ENCODE peak calls at places on chromosomes 16 and 17, in seven cellular contexts. J is mammary epithelial cell, Q is MM.1S, R is tibial nerve, X is AG04449, C is Peyer's patch, W is cardiac fibroblast. L is an unnamed sample.

GRCh38 chr16:27847030-27847550 is 216.4 kb downstream of the GSG1L start:
- DNase-seq in J (peak), Q (no peak), R (no peak), X (no peak), C (peak), W (peak), L (no peak)

GRCh38 chr17:77437017-77437416 is 296.2 kb downstream of the SEC14L1 start:
- DNase-seq in J (no peak), Q (no peak), R (no peak), X (peak), C (no peak), W (peak), L (no peak)

GRCh38 chr16:78094998-78095397 is 4.5 kb upstream of the WWOX start:
- DNase-seq in J (no peak), Q (no peak), R (no peak), X (no peak), C (no peak), W (no peak), L (no peak)

GRCh38 chr16:50121721-50122445 is 31.2 kb upstream of the TENT4B start:
- DNase-seq in J (no peak), Q (peak), R (no peak), X (no peak), C (no peak), W (no peak), L (no peak)

GRCh38 chr16:30346286-30346685 is 8.8 kb downstream of the CD2BP2 start:
- DNase-seq in J (no peak), Q (no peak), R (no peak), X (no peak), C (no peak), W (no peak), L (no peak)

GRCh38 chr17:28072935-28073533 is 30.6 kb downstream of the NLK start:
- DNase-seq in J (no peak), Q (no peak), R (no peak), X (no peak), C (no peak), W (no peak), L (no peak)

GRCh38 chr17:13822671-13823070 is 220.9 kb upstream of the HS3ST3A1 start:
- DNase-seq in J (no peak), Q (no peak), R (no peak), X (no peak), C (no peak), W (no peak), L (no peak)

GRCh38 chr17:8282345-8282744 is 6.1 kb upstream of the RANGRF start:
- DNase-seq in J (no peak), Q (no peak), R (no peak), X (no peak), C (no peak), W (no peak), L (no peak)

GRCh38 chr17:55769625-55770000 is 18.8 kb downstream of the PCTP start:
- DNase-seq in J (peak), Q (no peak), R (no peak), X (peak), C (no peak), W (peak), L (no peak)

GRCh38 chr16:17420821-17421220 is 49.9 kb downstream of the XYLT1 start:
- DNase-seq in J (no peak), Q (no peak), R (no peak), X (no peak), C (no peak), W (no peak), L (no peak)

GRCh38 chr17:7419833-7420610 is at the start of gene SPEM1:
- DNase-seq in J (no peak), Q (no peak), R (no peak), X (no peak), C (no peak), W (no peak), L (no peak)

GRCh38 chr17:50834786-50835562 is 412 bp upstream of the WFIKKN2 start:
- DNase-seq in J (no peak), Q (no peak), R (no peak), X (no peak), C (no peak), W (peak), L (no peak)

GRCh38 chr16:53580038-53580802 is 77.2 kb upstream of the AKTIP start:
- DNase-seq in J (no peak), Q (no peak), R (no peak), X (no peak), C (no peak), W (no peak), L (no peak)

GRCh38 chr16:28140788-28141618 is 70.8 kb downstream of the XPO6 start:
- DNase-seq in J (no peak), Q (peak), R (no peak), X (no peak), C (no peak), W (no peak), L (no peak)

GRCh38 chr17:13513039-13513405 is 88.7 kb downstream of the HS3ST3A1 start:
- DNase-seq in J (no peak), Q (no peak), R (no peak), X (no peak), C (no peak), W (peak), L (no peak)

GRCh38 chr17:55263565-55264272 is 1.0 kb upstream of the HLF start:
- DNase-seq in J (no peak), Q (no peak), R (no peak), X (no peak), C (peak), W (no peak), L (no peak)

GRCh38 chr16:15772579-15773293 is 84.1 kb downstream of the MYH11 start:
- DNase-seq in J (no peak), Q (no peak), R (no peak), X (no peak), C (no peak), W (no peak), L (peak)

GRCh38 chr17:10114931-10115535 is 83.4 kb downstream of the GAS7 start:
- DNase-seq in J (peak), Q (no peak), R (peak), X (peak), C (peak), W (peak), L (peak)

GRCh38 chr17:69142473-69142802 is 743 bp upstream of the ABCA6 start:
- DNase-seq in J (peak), Q (no peak), R (no peak), X (peak), C (no peak), W (peak), L (no peak)

GRCh38 chr16:51151951-51152663 is 1.0 kb upstream of the SALL1 start:
- DNase-seq in J (no peak), Q (no peak), R (no peak), X (no peak), C (no peak), W (peak), L (no peak)

GRCh38 chr16:10121496-10121895 is 60.7 kb downstream of the GRIN2A start:
- DNase-seq in J (peak), Q (no peak), R (no peak), X (peak), C (no peak), W (no peak), L (peak)

GRCh38 chr17:10178789-10179075 is 19.7 kb downstream of the GAS7 start:
- DNase-seq in J (no peak), Q (no peak), R (no peak), X (no peak), C (no peak), W (no peak), L (no peak)

GRCh38 chr16:65196696-65197095 is 74.8 kb upstream of the CDH11 start:
- DNase-seq in J (no peak), Q (no peak), R (no peak), X (no peak), C (no peak), W (no peak), L (no peak)

GRCh38 chr17:1024076-1024475 is 27.1 kb downstream of the TIMM22 start:
- DNase-seq in J (no peak), Q (no peak), R (no peak), X (no peak), C (no peak), W (no peak), L (no peak)

GRCh38 chr16:63890072-63890471 is 1231.8 kb downstream of the CDH11 start:
- DNase-seq in J (peak), Q (no peak), R (no peak), X (no peak), C (no peak), W (peak), L (no peak)

GRCh38 chr17:63843387-63844292 is 1.2 kb upstream of the SMARCD2 start:
- DNase-seq in J (peak), Q (peak), R (no peak), X (no peak), C (peak), W (peak), L (no peak)

GRCh38 chr16:29820730-29821662 is 734 bp downstream of the MVP start:
- DNase-seq in J (peak), Q (peak), R (no peak), X (no peak), C (peak), W (no peak), L (no peak)

GRCh38 chr17:58002154-58002553 is 4.9 kb downstream of the SRSF1 start:
- DNase-seq in J (no peak), Q (no peak), R (no peak), X (no peak), C (no peak), W (no peak), L (no peak)

GRCh38 chr17:31067699-31068184 is 27.0 kb upstream of the NF1 start:
- DNase-seq in J (peak), Q (no peak), R (no peak), X (no peak), C (no peak), W (peak), L (peak)

GRCh38 chr16:53415504-53415903 is 18.8 kb upstream of the RBL2 start:
- DNase-seq in J (peak), Q (peak), R (no peak), X (no peak), C (no peak), W (no peak), L (no peak)

GRCh38 chr17:65594585-65594940 is 33.1 kb upstream of the AXIN2 start:
- DNase-seq in J (no peak), Q (no peak), R (no peak), X (no peak), C (no peak), W (peak), L (no peak)

GRCh38 chr16:2596747-2597559 is 59.1 kb downstream of the PDPK1 start:
- DNase-seq in J (no peak), Q (no peak), R (no peak), X (no peak), C (no peak), W (no peak), L (no peak)

GRCh38 chr17:7313890-7314718 is 1.1 kb downstream of the GPS2 start:
- DNase-seq in J (peak), Q (peak), R (no peak), X (no peak), C (no peak), W (no peak), L (no peak)

DNA sequence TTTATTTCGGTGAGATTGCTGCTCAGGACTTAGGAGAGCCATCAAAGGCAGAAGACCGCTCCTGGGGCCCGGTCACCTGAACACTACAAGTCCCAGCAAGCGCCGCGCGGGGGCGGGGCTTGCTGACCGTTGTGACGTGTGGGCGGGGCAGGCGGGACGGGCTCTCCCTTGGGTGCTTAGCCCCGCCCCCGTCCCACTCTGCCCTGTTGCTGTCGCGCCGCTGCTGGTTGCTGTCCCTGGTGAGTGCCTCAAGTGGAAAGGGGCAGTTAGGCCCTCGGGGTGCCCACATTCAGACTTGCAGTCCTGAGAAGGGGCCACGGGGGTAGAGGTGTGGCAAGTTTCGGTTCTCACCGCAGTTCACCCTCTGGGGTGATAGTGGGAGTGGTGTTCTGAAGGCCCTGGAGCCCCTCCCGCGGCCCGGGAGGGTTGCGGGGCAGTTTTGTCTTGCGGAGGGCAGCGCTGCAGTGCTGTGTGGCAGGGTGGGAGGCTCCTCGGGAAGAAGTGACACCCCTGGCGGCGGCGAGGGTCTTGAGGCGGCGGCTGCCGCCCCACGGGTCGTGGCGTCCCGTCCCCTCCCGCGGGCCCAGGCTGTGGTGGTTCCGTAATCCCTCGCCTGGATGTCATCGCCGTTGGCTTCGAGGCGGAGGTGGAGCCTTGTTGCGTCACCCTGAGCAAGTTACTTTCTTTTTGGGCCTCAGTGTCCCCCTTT is at the start of gene CALCOCO2:
- DNase-seq in J (peak), Q (peak), R (peak), X (peak), C (peak), W (peak), L (peak)
- TF ChIP-seq CTCF in J (no peak), Q (peak), R (peak), X (no peak), C (no peak), W (no peak), L (no peak)

DNA sequence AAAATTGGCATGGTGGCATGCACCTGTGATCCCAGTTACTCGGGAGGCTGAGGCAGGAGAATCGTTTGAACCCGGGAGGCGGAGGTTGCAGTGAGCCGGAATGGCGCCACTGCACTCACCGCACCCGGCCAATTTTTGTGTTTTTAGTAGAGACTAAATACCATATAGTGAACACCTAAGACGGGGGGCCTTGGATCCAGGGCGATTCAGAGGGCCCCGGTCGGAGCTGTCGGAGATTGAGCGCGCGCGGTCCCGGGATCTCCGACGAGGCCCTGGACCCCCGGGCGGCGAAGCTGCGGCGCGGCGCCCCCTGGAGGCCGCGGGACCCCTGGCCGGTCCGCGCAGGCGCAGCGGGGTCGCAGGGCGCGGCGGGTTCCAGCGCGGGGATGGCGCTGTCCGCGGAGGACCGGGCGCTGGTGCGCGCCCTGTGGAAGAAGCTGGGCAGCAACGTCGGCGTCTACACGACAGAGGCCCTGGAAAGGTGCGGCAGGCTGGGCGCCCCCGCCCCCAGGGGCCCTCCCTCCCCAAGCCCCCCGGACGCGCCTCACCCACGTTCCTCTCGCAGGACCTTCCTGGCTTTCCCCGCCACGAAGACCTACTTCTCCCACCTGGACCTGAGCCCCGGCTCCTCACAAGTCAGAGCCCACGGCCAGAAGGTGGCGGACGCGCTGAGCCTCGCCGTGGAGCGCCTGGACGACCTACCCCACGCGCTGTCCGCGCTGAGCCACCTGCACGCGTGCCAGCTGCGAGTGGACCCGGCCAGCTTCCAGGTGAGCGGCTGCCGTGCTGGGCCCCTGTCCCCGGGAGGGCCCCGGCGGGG is at the start of gene HBQ1:
- DNase-seq in J (peak), Q (no peak), R (no peak), X (no peak), C (no peak), W (peak), L (no peak)
- TF ChIP-seq CTCF in J (no peak), Q (no peak), R (peak), X (peak), C (no peak), W (no peak), L (peak)

GRCh38 chr16:87048038-87048743 is 269.0 kb downstream of the C16orf95 start:
- DNase-seq in J (no peak), Q (no peak), R (no peak), X (no peak), C (no peak), W (no peak), L (no peak)
- TF ChIP-seq CTCF in J (no peak), Q (no peak), R (no peak), X (no peak), C (no peak), W (no peak), L (no peak)

GRCh38 chr16:55021595-55022475 is 91.2 kb downstream of the IRX5 start:
- DNase-seq in J (peak), Q (no peak), R (no peak), X (no peak), C (no peak), W (peak), L (no peak)
- TF ChIP-seq CTCF in J (no peak), Q (no peak), R (no peak), X (no peak), C (no peak), W (no peak), L (no peak)

GRCh38 chr17:5583426-5584382 is 605 bp downstream of the NLRP1 start:
- DNase-seq in J (no peak), Q (peak), R (no peak), X (no peak), C (no peak), W (peak), L (no peak)
- TF ChIP-seq CTCF in J (no peak), Q (peak), R (no peak), X (no peak), C (no peak), W (peak), L (no peak)

GRCh38 chr16:56933266-56933619 is 1.3 kb downstream of the HERPUD1 start:
- DNase-seq in J (no peak), Q (no peak), R (no peak), X (no peak), C (no peak), W (no peak), L (no peak)

GRCh38 chr16:56931253-56931768 is 631 bp upstream of the HERPUD1 start:
- DNase-seq in J (no peak), Q (peak), R (no peak), X (no peak), C (peak), W (no peak), L (no peak)

GRCh38 chr16:56932588-56933265 is 785 bp downstream of the HERPUD1 start:
- DNase-seq in J (peak), Q (peak), R (peak), X (no peak), C (peak), W (peak), L (peak)

GRCh38 chr16:56930516-56931252 is 1.3 kb upstream of the HERPUD1 start:
- DNase-seq in J (no peak), Q (peak), R (no peak), X (no peak), C (peak), W (no peak), L (no peak)

DNA sequence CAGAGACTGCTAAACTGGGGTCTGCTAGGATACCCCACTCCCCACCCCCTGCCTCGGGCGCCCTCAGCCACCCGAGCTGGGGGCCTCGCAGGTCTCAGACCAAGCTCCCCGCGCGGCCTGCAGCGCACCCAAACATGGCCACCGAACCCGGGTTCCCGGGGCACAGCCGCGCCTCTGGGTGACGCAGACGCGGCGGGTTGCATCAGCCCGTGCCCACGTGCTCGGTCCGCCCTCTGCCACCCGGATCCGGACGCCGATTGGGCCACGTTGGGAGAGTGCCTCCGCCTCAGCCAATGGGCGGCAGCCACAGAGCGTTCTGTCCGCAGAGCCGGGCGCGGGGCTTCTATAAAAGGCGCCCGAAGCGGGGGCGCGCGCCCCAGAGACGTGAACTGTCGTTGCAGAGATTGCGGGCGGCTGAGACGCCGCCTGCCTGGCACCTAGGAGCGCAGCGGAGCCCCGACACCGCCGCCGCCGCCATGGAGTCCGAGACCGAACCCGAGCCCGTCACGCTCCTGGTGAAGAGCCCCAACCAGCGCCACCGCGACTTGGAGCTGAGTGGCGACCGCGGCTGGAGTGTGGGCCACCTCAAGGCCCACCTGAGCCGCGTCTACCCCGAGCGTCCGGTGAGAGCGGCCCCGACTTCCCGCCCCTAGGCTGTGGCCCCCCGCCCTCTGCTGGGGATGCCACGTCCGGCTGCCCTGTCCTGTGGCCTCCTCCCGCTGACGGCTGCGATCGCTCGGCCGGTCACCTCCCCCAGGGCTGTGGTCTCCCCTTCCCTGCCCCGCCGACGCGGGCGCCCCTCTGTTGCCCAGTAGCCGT is at the start of gene HERPUD1:
- DNase-seq in J (peak), Q (peak), R (peak), X (peak), C (peak), W (peak), L (peak)
- TF ChIP-seq CTCF in J (peak), Q (no peak), R (no peak), X (peak), C (peak), W (peak), L (no peak)

GRCh38 chr17:39576187-39576586 is 31.5 kb downstream of the NEUROD2 start:
- DNase-seq in J (no peak), Q (no peak), R (no peak), X (no peak), C (no peak), W (peak), L (no peak)
- TF ChIP-seq CTCF in J (peak), Q (peak), R (no peak), X (peak), C (no peak), W (peak), L (peak)

DNA sequence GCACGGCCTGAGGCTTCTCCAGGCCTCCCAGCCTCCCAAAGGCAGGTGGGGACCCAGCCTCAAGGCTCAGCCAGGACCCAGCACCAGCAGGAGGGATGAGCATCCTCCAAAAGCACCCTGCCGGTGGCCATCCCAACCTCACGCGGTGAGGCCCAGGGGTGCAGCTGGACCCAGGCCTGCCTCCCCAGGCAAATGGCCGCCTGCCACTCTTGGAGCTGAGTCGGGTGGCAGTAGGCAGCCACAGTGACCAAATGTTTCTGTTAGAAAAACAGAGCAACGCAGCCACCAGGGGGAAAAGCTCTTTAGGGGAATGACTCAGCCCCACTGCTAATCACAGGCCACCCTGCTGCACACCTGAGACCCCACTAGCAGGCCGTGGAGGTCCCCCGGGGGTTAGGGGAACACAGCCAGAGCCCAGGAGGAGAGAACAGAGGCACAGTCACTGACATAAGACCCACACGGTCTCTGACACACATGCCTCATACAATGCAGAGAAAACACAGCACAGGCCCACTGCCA is 12.5 kb downstream of the BCAR1 start:
- DNase-seq in J (no peak), Q (no peak), R (no peak), X (no peak), C (no peak), W (no peak), L (no peak)
- TF ChIP-seq CTCF in J (peak), Q (no peak), R (no peak), X (peak), C (no peak), W (peak), L (peak)